ENCODE peak calls at places on chromosomes 5 and 9, in six cellular contexts. N is lower lobe of right lung, V is ascending aorta, G is choroid plexus epithelial cell, Y is RWPE1, E is BJ. R is an unnamed sample.

GRCh38 chr9:35649431-35650340 is 1.0 kb downstream of the SIT1 start:
- DNase-seq in Y (no peak), G (no peak), V (peak; percentile 88), N (no peak), E (no peak), R (peak; percentile 67)

GRCh38 chr5:59358497-59358896 is 535.0 kb downstream of the PDE4D start:
- DNase-seq in E (no peak), N (no peak), V (no peak), G (peak; percentile 97), Y (no peak), R (peak; percentile 11)

GRCh38 chr5:141547488-141547887 is 58.6 kb downstream of the PCDHGC5 start:
- DNase-seq in E (no peak), V (no peak), N (no peak), G (peak; percentile 61), Y (no peak), R (peak; percentile 59)

GRCh38 chr9:79149585-79149984 is 422.2 kb upstream of the TLE4 start:
- DNase-seq in E (no peak), V (no peak), G (no peak), Y (no peak), N (no peak), R (no peak)

GRCh38 chr5:122772446-122772845 is 2.4 kb upstream of the SNX2 start:
- DNase-seq in N (no peak), G (peak; percentile 85), Y (no peak), E (no peak), V (no peak), R (no peak)

GRCh38 chr9:137454145-137454505 is 5.0 kb downstream of the NSMF start:
- DNase-seq in N (peak; percentile 84), G (peak; percentile 37), V (peak; percentile 78), E (no peak), Y (no peak), R (no peak)

GRCh38 chr9:5436441-5436840 is 1.3 kb downstream of the PLGRKT start:
- DNase-seq in Y (no peak), G (no peak), E (no peak), V (no peak), N (no peak), R (no peak)

GRCh38 chr9:8800196-8800595 is 1000.6 kb upstream of the DMAC1 start:
- DNase-seq in Y (no peak), V (no peak), E (no peak), G (no peak), N (no peak), R (no peak)

GRCh38 chr9:98191615-98192502 is 578 bp downstream of the CORO2A start:
- DNase-seq in Y (peak; percentile 85), V (no peak), N (peak; percentile 84), G (no peak), E (no peak), R (no peak)

GRCh38 chr5:114412509-114413171 is 50.8 kb downstream of the KCNN2 start:
- DNase-seq in E (peak; percentile 99), N (no peak), G (peak; percentile 15), V (no peak), Y (peak; percentile 55), R (peak; percentile 79)

GRCh38 chr9:37350486-37351190 is 71.9 kb upstream of the GRHPR start:
- DNase-seq in N (no peak), V (no peak), E (no peak), G (peak; percentile 71), Y (peak; percentile 96), R (peak; percentile 36)

GRCh38 chr9:130710822-130711352 is 17.3 kb downstream of the EXOSC2 start:
- DNase-seq in G (no peak), N (no peak), V (no peak), E (no peak), Y (no peak), R (no peak)

GRCh38 chr5:180606215-180606785 is 15.0 kb upstream of the SCGB3A1 start:
- DNase-seq in E (no peak), V (no peak), N (no peak), Y (no peak), G (no peak), R (no peak)

GRCh38 chr9:22084336-22085035 is 75.4 kb upstream of the CDKN2B start:
- DNase-seq in E (peak; percentile 79), G (peak; percentile 92), Y (peak; percentile 87), V (no peak), N (no peak), R (peak; percentile 90)

GRCh38 chr9:127700594-127701255 is 6.1 kb upstream of the CFAP157 start:
- DNase-seq in V (no peak), N (no peak), G (no peak), E (no peak), Y (no peak), R (no peak)

GRCh38 chr5:25301836-25302235 is 657.1 kb upstream of the CDH10 start:
- DNase-seq in Y (no peak), V (no peak), N (no peak), E (no peak), G (no peak), R (no peak)

GRCh38 chr5:72510610-72511121 is 3.5 kb upstream of the ZNF366 start:
- DNase-seq in Y (peak; percentile 39), G (peak; percentile 69), V (peak; percentile 87), E (no peak), N (no peak), R (peak; percentile 76)

GRCh38 chr9:4099961-4100360 is 199.9 kb downstream of the GLIS3 start:
- DNase-seq in N (no peak), E (peak; percentile 69), Y (no peak), G (peak; percentile 72), V (no peak), R (peak; percentile 88)

GRCh38 chr5:39671421-39672110 is 246.8 kb upstream of the DAB2 start:
- DNase-seq in G (no peak), Y (no peak), N (no peak), V (no peak), E (no peak), R (no peak)

GRCh38 chr5:37133939-37134338 is 115.2 kb downstream of the CPLANE1 start:
- DNase-seq in V (no peak), G (peak; percentile 77), E (peak; percentile 6), N (no peak), Y (peak; percentile 13), R (peak; percentile 33)

GRCh38 chr9:131266301-131267229 is 9.7 kb downstream of the FAM78A start:
- DNase-seq in Y (no peak), N (no peak), V (no peak), E (no peak), G (no peak), R (peak; percentile 28)

GRCh38 chr5:142506046-142506445 is 179.8 kb downstream of the FGF1 start:
- DNase-seq in G (no peak), V (peak; percentile 24), Y (no peak), N (no peak), E (no peak), R (peak; percentile 54)

GRCh38 chr5:58188287-58188651 is 271.6 kb downstream of the PLK2 start:
- DNase-seq in V (no peak), G (peak; percentile 87), E (peak; percentile 29), Y (peak; percentile 86), N (no peak), R (peak; percentile 45)

GRCh38 chr9:126974604-126975003 is 60.0 kb downstream of the RALGPS1 start:
- DNase-seq in E (no peak), Y (no peak), N (no peak), G (no peak), V (no peak), R (no peak)

GRCh38 chr5:149277821-149278220 is 6.2 kb downstream of the AFAP1L1 start:
- DNase-seq in N (no peak), E (no peak), G (no peak), Y (no peak), V (no peak), R (peak; percentile 38)

GRCh38 chr5:146005723-146006122 is 69.3 kb downstream of the SH3RF2 start:
- DNase-seq in N (no peak), V (no peak), Y (no peak), E (no peak), G (no peak), R (no peak)

GRCh38 chr9:26193237-26193636 is 515.0 kb upstream of the TUSC1 start:
- DNase-seq in N (no peak), V (no peak), Y (no peak), E (no peak), G (no peak), R (no peak)
- TF ChIP-seq CTCF in N (no peak), V (no peak), Y (no peak), E (no peak), G (no peak), R (no peak)

GRCh38 chr5:133287500-133287899 is 235.7 kb downstream of the HSPA4 start:
- DNase-seq in N (no peak), E (no peak), G (peak; percentile 70), V (no peak), Y (no peak), R (peak; percentile 48)
- TF ChIP-seq CTCF in N (no peak), E (peak; percentile 44), G (peak; percentile 83), V (no peak), Y (no peak), R (peak; percentile 63)

GRCh38 chr9:122367779-122368460 is 2.9 kb upstream of the PTGS1 start:
- DNase-seq in E (no peak), N (no peak), Y (peak; percentile 96), G (no peak), V (no peak), R (no peak)

GRCh38 chr9:122367065-122367464 is 3.8 kb upstream of the PTGS1 start:
- DNase-seq in Y (no peak), G (no peak), N (no peak), V (no peak), E (no peak), R (no peak)

GRCh38 chr9:122364117-122364782 is 6.6 kb upstream of the PTGS1 start:
- DNase-seq in G (no peak), Y (peak; percentile 67), N (no peak), V (no peak), E (no peak), R (no peak)

GRCh38 chr9:122366074-122366672 is 4.7 kb upstream of the PTGS1 start:
- DNase-seq in N (no peak), V (no peak), G (no peak), E (no peak), Y (no peak), R (no peak)

DNA sequence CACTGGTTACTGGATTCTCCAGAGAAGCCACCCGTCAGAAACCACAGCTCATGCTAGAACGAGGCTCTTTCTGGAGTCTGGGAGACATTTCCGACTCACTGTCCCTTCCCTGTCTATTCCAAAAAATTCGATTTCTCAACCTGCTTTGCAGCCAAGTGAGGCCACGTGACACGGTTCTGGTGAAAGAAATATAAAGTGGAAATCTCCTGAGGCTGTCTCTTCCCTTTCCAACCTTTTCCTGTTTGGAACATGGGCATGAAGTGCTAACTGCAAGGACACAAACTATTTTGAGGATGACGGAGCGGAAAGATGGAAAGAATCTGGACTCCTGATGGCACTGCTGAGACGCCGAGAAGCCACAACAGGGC is 6.1 kb upstream of the PTGS1 start:
- DNase-seq in E (peak; percentile 26), Y (no peak), V (no peak), N (no peak), G (no peak), R (peak; percentile 59)
- TF ChIP-seq CTCF in E (no peak), Y (no peak), V (no peak), N (no peak), G (no peak), R (no peak)

DNA sequence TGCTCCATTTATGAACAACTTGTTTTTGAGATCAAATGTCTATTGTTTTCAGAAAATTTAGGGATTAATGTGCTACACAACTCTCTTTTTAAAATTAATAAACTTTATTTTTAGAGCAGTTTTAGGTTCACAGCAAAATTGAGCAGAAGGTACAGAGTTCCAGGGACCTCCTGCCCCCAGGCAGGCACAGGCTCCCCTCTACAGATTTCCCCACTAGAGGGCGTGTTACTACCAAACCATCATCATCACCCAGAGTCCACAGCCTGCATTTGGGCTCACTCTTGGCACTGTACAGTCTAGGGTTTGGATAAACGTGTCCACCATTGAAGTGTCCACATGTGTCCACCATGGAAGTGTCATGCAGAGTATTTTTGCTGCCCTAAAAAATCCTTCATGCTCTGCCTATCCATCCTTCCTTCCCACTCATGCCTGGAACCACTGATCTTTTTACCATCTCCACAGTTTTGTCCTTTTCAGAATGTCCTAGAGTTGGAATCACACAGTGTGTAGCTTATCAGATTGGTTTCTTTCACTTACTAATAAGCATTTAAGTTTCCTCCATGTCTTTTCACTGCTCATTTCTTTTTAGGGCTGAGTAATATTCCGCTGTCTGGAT is 61.7 kb downstream of the MRPL36 start:
- DNase-seq in V (peak; percentile 19), Y (peak; percentile 54), N (no peak), E (no peak), G (peak; percentile 45), R (peak; percentile 42)
- TF ChIP-seq CTCF in V (no peak), Y (peak; percentile 76), N (peak; percentile 66), E (peak; percentile 62), G (peak; percentile 75), R (peak; percentile 62)

R was measured in fibroblast of mammary gland.